ENCODE peak calls at places on chromosomes 7 and 10, in seven cellular contexts. P is ovary, T is right lobe of liver, L is HCT116, G is body of pancreas, C is spleen, Q is IMR-90. Y is an unnamed sample.

GRCh38 chr10:44517635-44518034 is 132.7 kb upstream of the CXCL12 start:
- DNase-seq in P (no peak), T (no peak), L (peak; percentile 10), G (no peak), C (no peak), Q (no peak), Y (no peak)

GRCh38 chr7:44473295-44473694 is 17.2 kb downstream of the NUDCD3 start:
- DNase-seq in P (no peak), T (no peak), L (no peak), G (no peak), C (no peak), Q (peak; percentile 45), Y (no peak)

GRCh38 chr7:30899630-30900029 is 12.0 kb upstream of the AQP1 start:
- DNase-seq in P (no peak), T (no peak), L (no peak), G (no peak), C (no peak), Q (no peak), Y (no peak)

GRCh38 chr7:72267291-72267800 is 144.8 kb downstream of the CALN1 start:
- DNase-seq in P (no peak), T (no peak), L (no peak), G (no peak), C (no peak), Q (no peak), Y (no peak)

GRCh38 chr10:89458760-89459159 is 44.4 kb downstream of the IFIT5 start:
- DNase-seq in P (no peak), T (no peak), L (no peak), G (no peak), C (no peak), Q (peak; percentile 25), Y (no peak)

GRCh38 chr7:22667562-22668239 is 59.3 kb upstream of the IL6 start:
- DNase-seq in P (no peak), T (no peak), L (peak; percentile 6), G (no peak), C (no peak), Q (peak; percentile 95), Y (no peak)

GRCh38 chr7:101159696-101160674 is 5.4 kb downstream of the VGF start:
- DNase-seq in P (no peak), T (no peak), L (no peak), G (no peak), C (no peak), Q (peak; percentile 57), Y (no peak)

GRCh38 chr10:76197293-76197692 is 765.9 kb downstream of the LRMDA start:
- DNase-seq in P (no peak), T (no peak), L (no peak), G (no peak), C (no peak), Q (no peak), Y (no peak)

GRCh38 chr7:36019966-36020365 is 133.1 kb upstream of the EEPD1 start:
- DNase-seq in P (no peak), T (no peak), L (no peak), G (no peak), C (no peak), Q (no peak), Y (peak; percentile 72)

GRCh38 chr7:19690736-19691135 is 18.1 kb downstream of the POLR1F start:
- DNase-seq in P (no peak), T (no peak), L (no peak), G (no peak), C (no peak), Q (no peak), Y (no peak)

GRCh38 chr7:87075671-87076404 is 16.4 kb upstream of the ELAPOR2 start:
- DNase-seq in P (no peak), T (no peak), L (no peak), G (no peak), C (no peak), Q (no peak), Y (no peak)

GRCh38 chr10:119211176-119211575 is 3.8 kb downstream of the GRK5 start:
- DNase-seq in P (no peak), T (no peak), L (no peak), G (no peak), C (no peak), Q (peak; percentile 90), Y (no peak)

GRCh38 chr10:1162481-1163203 is 106.5 kb downstream of the WDR37 start:
- DNase-seq in P (no peak), T (no peak), L (no peak), G (no peak), C (peak; percentile 61), Q (no peak), Y (no peak)

GRCh38 chr10:93859049-93859655 is 34.6 kb upstream of the SLC35G1 start:
- DNase-seq in P (no peak), T (no peak), L (peak; percentile 3), G (no peak), C (no peak), Q (peak; percentile 10), Y (no peak)

GRCh38 chr7:93055543-93056107 is 62.2 kb downstream of the SAMD9 start:
- DNase-seq in P (no peak), T (no peak), L (no peak), G (no peak), C (no peak), Q (peak; percentile 62), Y (no peak)

GRCh38 chr10:99674762-99675161 is 15.5 kb downstream of the ENTPD7 start:
- DNase-seq in P (no peak), T (no peak), L (no peak), G (no peak), C (no peak), Q (no peak), Y (no peak)

GRCh38 chr7:20793258-20793657 is 6.6 kb upstream of the SP8 start:
- DNase-seq in P (no peak), T (no peak), L (no peak), G (no peak), C (no peak), Q (no peak), Y (no peak)
- H3K4me3 ChIP-seq in P (no peak overlapping the region), T (no peak overlapping the region), L (no peak overlapping the region), G (no peak overlapping the region), C (no peak overlapping the region), Q (no peak overlapping the region), Y (no peak overlapping the region)

DNA sequence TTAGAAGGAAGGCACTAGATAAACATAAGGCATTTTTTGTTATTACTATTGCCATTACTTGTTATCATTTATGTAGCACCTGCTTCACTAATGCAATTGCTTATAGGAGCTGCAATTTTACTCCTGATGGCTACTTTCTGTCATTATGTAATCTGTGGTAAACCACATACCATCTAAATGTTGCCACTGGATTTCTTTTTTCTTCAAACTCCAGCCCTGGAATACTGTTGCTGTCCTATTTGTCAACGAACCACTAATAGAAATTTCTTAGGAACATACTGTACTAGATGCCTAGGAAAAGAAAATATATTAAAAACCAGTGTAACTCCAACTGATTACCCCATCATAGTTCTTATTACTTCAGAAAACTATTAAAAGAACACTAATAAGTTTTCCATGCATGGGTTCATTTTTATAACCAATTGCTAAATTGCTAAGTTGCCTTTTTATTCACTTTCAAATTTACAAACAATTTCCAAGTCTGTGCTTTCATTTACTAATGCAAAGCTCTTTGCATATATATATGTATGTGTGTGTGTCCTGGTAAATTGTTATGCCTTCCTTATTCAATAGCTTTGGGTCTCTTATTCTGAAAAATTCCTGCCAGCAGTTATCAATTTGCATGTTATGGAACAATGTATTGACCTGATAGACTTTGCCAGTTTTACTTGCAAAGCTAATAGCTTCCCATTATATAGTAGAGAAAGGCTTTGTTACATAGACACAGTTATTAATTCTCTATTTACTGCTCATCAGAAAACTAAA is 287.4 kb downstream of the EXOC4 start:
- DNase-seq in P (no peak), T (no peak), L (no peak), G (no peak), C (no peak), Q (no peak), Y (no peak)
- TF ChIP-seq POLR2A in P (no peak), T (no peak), L (no peak), G (no peak), C (no peak), Q (no peak), Y (no peak)

GRCh38 chr10:71316786-71317160 is 2.3 kb upstream of the SLC29A3 start:
- DNase-seq in P (no peak), T (no peak), L (no peak), G (no peak), C (no peak), Q (no peak), Y (no peak)

GRCh38 chr10:71320592-71320991 is 1.5 kb downstream of the SLC29A3 start:
- DNase-seq in P (no peak), T (no peak), L (no peak), G (no peak), C (no peak), Q (no peak), Y (no peak)

GRCh38 chr10:71319042-71319799 is at the start of gene SLC29A3:
- DNase-seq in P (peak; percentile 80), T (peak; percentile 86), L (peak; percentile 59), G (peak; percentile 86), C (peak; percentile 95), Q (peak; percentile 70), Y (peak; percentile 59)

GRCh38 chr10:71321386-71321785 is 2.3 kb downstream of the SLC29A3 start:
- DNase-seq in P (no peak), T (no peak), L (no peak), G (no peak), C (no peak), Q (no peak), Y (no peak)

GRCh38 chr10:71319800-71320392 is 837 bp downstream of the SLC29A3 start:
- DNase-seq in P (no peak), T (no peak), L (no peak), G (no peak), C (no peak), Q (no peak), Y (no peak)
- TF ChIP-seq CTCF in P (no peak), T (no peak), L (no peak), G (no peak), C (no peak), Q (no peak), Y (no peak)

GRCh38 chr10:128873408-128873807 is 593.6 kb upstream of the MGMT start:
- DNase-seq in P (no peak), T (no peak), L (no peak), G (no peak), C (no peak), Q (no peak), Y (no peak)

GRCh38 chr10:128877141-128877540 is 589.9 kb upstream of the MGMT start:
- DNase-seq in P (no peak), T (no peak), L (no peak), G (no peak), C (no peak), Q (no peak), Y (no peak)

GRCh38 chr10:128877936-128878335 is 589.1 kb upstream of the MGMT start:
- DNase-seq in P (no peak), T (no peak), L (no peak), G (no peak), C (no peak), Q (no peak), Y (no peak)

GRCh38 chr10:128875030-128875744 is 591.9 kb upstream of the MGMT start:
- DNase-seq in P (no peak), T (no peak), L (no peak), G (no peak), C (no peak), Q (no peak), Y (no peak)

DNA sequence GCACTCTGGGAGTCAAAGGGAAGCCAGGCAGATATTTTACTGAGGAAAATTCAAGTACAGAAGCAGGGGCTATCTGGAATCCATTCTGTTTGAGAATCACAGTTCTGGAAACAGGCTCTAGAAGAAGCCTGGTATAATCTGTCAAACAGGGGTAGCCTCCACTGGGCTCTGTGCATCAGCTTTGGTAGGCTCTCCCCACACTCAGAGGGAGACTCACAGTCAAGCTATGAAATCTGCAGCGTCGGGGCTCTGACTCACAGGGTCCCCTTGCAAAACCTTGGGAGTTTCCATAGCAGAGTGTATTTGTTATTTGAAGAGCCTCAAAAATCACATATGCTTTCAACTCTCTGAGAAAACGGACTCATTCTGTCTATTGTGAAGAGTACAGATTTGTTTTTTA is 591.1 kb upstream of the MGMT start:
- DNase-seq in P (peak; percentile 22), T (no peak), L (no peak), G (no peak), C (no peak), Q (no peak), Y (peak; percentile 59)
- H3K4me3 ChIP-seq in P (no peak overlapping the region), T (no peak overlapping the region), L (no peak overlapping the region), G (no peak overlapping the region), C (no peak overlapping the region), Q (no peak overlapping the region), Y (no peak overlapping the region)